ENCODE peak calls at places on chromosomes 7 and 10, in four cellular contexts. P is K562, N is A549, C is IMR-90. F is an unnamed sample.

GRCh38 chr10:25068152-25069058 is 52.0 kb downstream of the THNSL1 start:
- DNase-seq in P (no peak), C (peak; percentile 84), N (no peak), F (no peak)

GRCh38 chr7:142496545-142496991 is 238.7 kb upstream of the PRSS58 start:
- DNase-seq in N (no peak), P (peak; percentile 76), C (peak; percentile 54), F (peak; percentile 64)

GRCh38 chr10:12566161-12567115 is 217.1 kb downstream of the CAMK1D start:
- DNase-seq in C (peak; percentile 52), N (no peak), P (no peak), F (peak; percentile 3)

GRCh38 chr7:67788689-67789088 is 792.1 kb downstream of the TYW1 start:
- DNase-seq in P (peak; percentile 28), N (no peak), C (no peak), F (peak; percentile 54)

GRCh38 chr7:51013861-51014511 is 231.3 kb upstream of the GRB10 start:
- DNase-seq in P (no peak), C (no peak), N (no peak), F (no peak)

GRCh38 chr10:107653832-107654287 is 489.4 kb upstream of the SORCS1 start:
- DNase-seq in N (no peak), P (no peak), C (peak; percentile 5), F (no peak)

GRCh38 chr7:95859434-95859833 is 87.1 kb downstream of the DYNC1I1 start:
- DNase-seq in N (no peak), P (no peak), C (peak; percentile 21), F (peak; percentile 7)

GRCh38 chr7:40192036-40192435 is 57.2 kb downstream of the SUGCT start:
- DNase-seq in C (peak; percentile 83), N (no peak), P (no peak), F (no peak)

GRCh38 chr7:142808802-142809583 is 38.2 kb downstream of the PRSS2 start:
- DNase-seq in N (no peak), P (peak; percentile 67), C (peak; percentile 7), F (no peak)

GRCh38 chr10:46537309-46537708 is 19.1 kb downstream of the GPRIN2 start:
- DNase-seq in C (no peak), P (no peak), N (no peak), F (no peak)

GRCh38 chr7:155216475-155217272 is 81.0 kb upstream of the INSIG1 start:
- DNase-seq in N (no peak), P (peak; percentile 66), C (peak; percentile 29), F (no peak)

GRCh38 chr7:117764031-117764430 is 109.2 kb downstream of the CTTNBP2 start:
- DNase-seq in P (no peak), N (no peak), C (no peak), F (no peak)

GRCh38 chr7:36182854-36183604 is 30.0 kb downstream of the EEPD1 start:
- DNase-seq in P (no peak), N (no peak), C (no peak), F (no peak)

GRCh38 chr7:69808401-69808800 is 210.1 kb downstream of the AUTS2 start:
- DNase-seq in P (no peak), N (no peak), C (no peak), F (no peak)

GRCh38 chr7:137760111-137760510 is 86.7 kb downstream of the DGKI start:
- DNase-seq in P (no peak), N (no peak), C (no peak), F (peak; percentile 47)

GRCh38 chr7:97215556-97215955 is 98.1 kb downstream of the SDHAF3 start:
- DNase-seq in N (no peak), C (no peak), P (peak; percentile 23), F (peak; percentile 4)

GRCh38 chr7:48299580-48300169 is 128.4 kb downstream of the ABCA13 start:
- DNase-seq in N (peak; percentile 53), C (peak; percentile 80), P (peak; percentile 42), F (peak; percentile 73)

GRCh38 chr7:48298779-48299178 is 127.5 kb downstream of the ABCA13 start:
- DNase-seq in P (no peak), C (peak; percentile 84), N (no peak), F (peak; percentile 28)

GRCh38 chr7:48292949-48293348 is 121.7 kb downstream of the ABCA13 start:
- DNase-seq in P (no peak), C (no peak), N (no peak), F (no peak)

GRCh38 chr7:48296976-48297375 is 125.7 kb downstream of the ABCA13 start:
- DNase-seq in P (no peak), N (no peak), C (no peak), F (no peak)

DNA sequence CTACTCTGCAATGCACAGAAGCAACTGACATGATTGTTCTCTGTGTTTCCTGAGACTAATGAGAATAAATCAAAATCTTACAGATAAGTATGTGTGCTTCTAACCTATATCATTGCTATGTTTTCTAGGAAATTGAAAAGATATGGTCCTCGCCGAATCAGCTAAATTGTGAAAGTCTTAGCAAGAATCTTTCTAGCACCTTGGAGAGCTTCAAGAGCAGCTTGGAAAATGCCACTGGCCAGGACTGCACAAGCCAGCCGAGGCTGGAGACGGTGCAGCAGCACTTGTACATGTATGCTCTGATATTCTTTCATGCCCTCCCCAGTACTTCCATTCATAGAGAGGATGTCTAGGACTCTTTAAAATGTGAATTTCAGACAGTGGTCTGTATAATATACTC is 124.3 kb downstream of the ABCA13 start:
- DNase-seq in C (no peak), N (no peak), P (no peak), F (peak; percentile 19)
- H3K4me1 ChIP-seq in C (peaks cover 2% of the 10 kb centered on the region), N (no peaks in the 10 kb centered on the region), P (no peaks in the 10 kb centered on the region), F (peaks cover 5% of the 10 kb centered on the region)

GRCh38 chr10:5504146-5505072 is 5.0 kb upstream of the CALML5 start:
- DNase-seq in P (no peak), N (no peak), C (no peak), F (no peak)

GRCh38 chr10:5500162-5500670 is 846 bp upstream of the CALML5 start:
- DNase-seq in P (no peak), N (no peak), C (no peak), F (no peak)

GRCh38 chr10:5502903-5503835 is 3.8 kb upstream of the CALML5 start:
- DNase-seq in P (no peak), N (no peak), C (no peak), F (no peak)

GRCh38 chr10:5500910-5501309 is 1.5 kb upstream of the CALML5 start:
- DNase-seq in P (no peak), C (no peak), N (no peak), F (no peak)

GRCh38 chr10:5501976-5502902 is 2.9 kb upstream of the CALML5 start:
- DNase-seq in P (no peak), N (no peak), C (peak; percentile 6), F (peak; percentile 48)
- H3K4me1 ChIP-seq in P (peaks cover 36% of the 10 kb centered on the region), N (no peaks in the 10 kb centered on the region), C (no peaks in the 10 kb centered on the region), F (no peaks in the 10 kb centered on the region)

GRCh38 chr10:3372284-3372683 is 199.7 kb upstream of the PITRM1 start:
- DNase-seq in N (no peak), P (no peak), C (peak; percentile 44), F (peak; percentile 69)
- H3K4me1 ChIP-seq in N (no peaks in the 10 kb centered on the region), P (no peaks in the 10 kb centered on the region), C (no peaks in the 10 kb centered on the region), F (no peaks in the 10 kb centered on the region)

GRCh38 chr7:65382452-65382851 is 8.8 kb downstream of the ZNF92 start:
- DNase-seq in P (no peak), N (no peak), C (no peak), F (no peak)

GRCh38 chr7:65390588-65390987 is 16.9 kb downstream of the ZNF92 start:
- DNase-seq in C (no peak), P (no peak), N (no peak), F (no peak)

DNA sequence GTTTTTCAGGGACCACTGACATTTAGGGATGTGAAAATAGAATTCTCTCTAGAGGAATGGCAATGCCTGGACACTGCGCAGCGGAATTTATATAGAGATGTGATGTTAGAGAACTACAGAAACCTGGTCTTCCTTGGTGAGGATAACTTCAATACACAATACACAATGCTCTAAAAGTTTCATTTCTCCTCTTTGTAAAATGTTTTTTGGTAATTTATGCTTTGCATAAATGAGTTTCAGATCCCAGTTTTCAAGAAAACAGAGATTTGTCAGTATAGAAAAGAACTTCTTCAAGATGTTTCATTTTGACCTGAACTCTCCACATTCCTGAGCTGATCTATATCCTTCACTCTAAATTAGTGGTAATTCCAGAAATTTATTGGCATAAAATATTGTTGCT is 14.2 kb downstream of the ZNF92 start:
- DNase-seq in C (no peak), N (no peak), P (no peak), F (no peak)
- H3K4me1 ChIP-seq in C (peaks cover 2% of the 10 kb centered on the region), N (no peaks in the 10 kb centered on the region), P (no peaks in the 10 kb centered on the region), F (peaks cover 5% of the 10 kb centered on the region)

GRCh38 chr10:130984686-130985085 is 326.8 kb downstream of the TCERG1L start:
- DNase-seq in N (no peak), P (no peak), C (no peak), F (no peak)

GRCh38 chr10:130986828-130987227 is 324.7 kb downstream of the TCERG1L start:
- DNase-seq in C (no peak), P (no peak), N (no peak), F (no peak)

GRCh38 chr10:130989670-130990247 is 321.8 kb downstream of the TCERG1L start:
- DNase-seq in P (no peak), N (no peak), C (no peak), F (no peak)

GRCh38 chr10:130985158-130985753 is 326.3 kb downstream of the TCERG1L start:
- DNase-seq in N (no peak), P (no peak), C (no peak), F (no peak)

GRCh38 chr10:130987401-130987800 is 324.1 kb downstream of the TCERG1L start:
- DNase-seq in N (no peak), P (no peak), C (no peak), F (no peak)
- H3K4me1 ChIP-seq in N (no peaks in the 10 kb centered on the region), P (no peaks in the 10 kb centered on the region), C (no peaks in the 10 kb centered on the region), F (no peaks in the 10 kb centered on the region)